ENCODE peak calls at places on chromosomes 3 and 15, in eight cellular contexts. J, H, E, U, B, V, S and A are unnamed samples.

GRCh38 chr3:48723725-48724124 is 6.7 kb upstream of the IP6K2 start:
- DNase-seq in J (no peak), H (no peak), E (no peak), U (no peak), B (no peak), V (no peak), S (no peak), A (no peak)

GRCh38 chr3:95901948-95902347 is 912.4 kb upstream of the EPHA6 start:
- DNase-seq in J (no peak), H (no peak), E (no peak), U (no peak), B (no peak), V (no peak), S (no peak), A (no peak)

GRCh38 chr15:63104727-63105126 is 16.9 kb upstream of the LACTB start:
- DNase-seq in J (no peak), H (no peak), E (no peak), U (no peak), B (no peak), V (no peak), S (no peak), A (no peak)

GRCh38 chr15:91114301-91114700 is 14.2 kb downstream of the SV2B start:
- DNase-seq in J (no peak), H (no peak), E (no peak), U (no peak), B (no peak), V (no peak), S (no peak), A (no peak)

GRCh38 chr3:49098429-49098828 is 4.6 kb upstream of the QRICH1 start:
- DNase-seq in J (no peak), H (no peak), E (no peak), U (no peak), B (no peak), V (no peak), S (peak; percentile 60), A (no peak)

GRCh38 chr15:76059320-76060097 is at the start of gene TMEM266:
- DNase-seq in J (no peak), H (peak; percentile 43), E (peak; percentile 22), U (no peak), B (no peak), V (peak; percentile 72), S (peak; percentile 27), A (peak; percentile 48)

GRCh38 chr3:183285828-183286457 is 32.9 kb downstream of the B3GNT5 start:
- DNase-seq in J (peak; percentile 100), H (peak; percentile 87), E (peak; percentile 94), U (peak; percentile 96), B (peak; percentile 88), V (peak; percentile 89), S (peak; percentile 67), A (peak; percentile 59)

GRCh38 chr3:132569580-132569979 is 27.5 kb upstream of the ACKR4 start:
- DNase-seq in J (no peak), H (no peak), E (no peak), U (no peak), B (no peak), V (no peak), S (no peak), A (no peak)

GRCh38 chr3:25904248-25904647 is 114.4 kb downstream of the OXSM start:
- DNase-seq in J (no peak), H (no peak), E (no peak), U (no peak), B (no peak), V (no peak), S (no peak), A (no peak)

GRCh38 chr3:66224220-66224619 is 3.4 kb downstream of the SLC25A26 start:
- DNase-seq in J (no peak), H (no peak), E (no peak), U (no peak), B (no peak), V (no peak), S (no peak), A (no peak)

GRCh38 chr15:31266712-31267111 is 59.9 kb upstream of the KLF13 start:
- DNase-seq in J (no peak), H (no peak), E (no peak), U (no peak), B (peak; percentile 63), V (no peak), S (no peak), A (peak; percentile 9)

GRCh38 chr3:35389907-35390306 is 249.4 kb upstream of the ARPP21 start:
- DNase-seq in J (no peak), H (no peak), E (no peak), U (no peak), B (no peak), V (no peak), S (no peak), A (no peak)

GRCh38 chr3:124263168-124263567 is 271.2 kb upstream of the ROPN1 start:
- DNase-seq in J (peak; percentile 42), H (no peak), E (no peak), U (no peak), B (no peak), V (no peak), S (no peak), A (no peak)

GRCh38 chr3:17088602-17089313 is 204.0 kb downstream of the PLCL2 start:
- DNase-seq in J (no peak), H (no peak), E (peak; percentile 44), U (no peak), B (no peak), V (no peak), S (no peak), A (no peak)

GRCh38 chr3:196640501-196640968 is 1.0 kb downstream of the NRROS start:
- DNase-seq in J (no peak), H (no peak), E (no peak), U (no peak), B (no peak), V (peak; percentile 63), S (no peak), A (no peak)

GRCh38 chr3:13389378-13389777 is 30.7 kb downstream of the NUP210 start:
- DNase-seq in J (no peak), H (no peak), E (no peak), U (no peak), B (no peak), V (no peak), S (no peak), A (no peak)

GRCh38 chr3:13393427-13394360 is 26.4 kb downstream of the NUP210 start:
- DNase-seq in J (no peak), H (no peak), E (no peak), U (no peak), B (no peak), V (no peak), S (no peak), A (no peak)

GRCh38 chr3:13385373-13385965 is 34.7 kb downstream of the NUP210 start:
- DNase-seq in J (no peak), H (no peak), E (no peak), U (no peak), B (no peak), V (no peak), S (no peak), A (no peak)

GRCh38 chr3:13391308-13391707 is 28.8 kb downstream of the NUP210 start:
- DNase-seq in J (no peak), H (no peak), E (peak; percentile 19), U (no peak), B (no peak), V (no peak), S (no peak), A (no peak)

GRCh38 chr3:13388816-13389215 is 31.3 kb downstream of the NUP210 start:
- DNase-seq in J (no peak), H (no peak), E (no peak), U (no peak), B (no peak), V (no peak), S (no peak), A (no peak)
- H3K27me3 ChIP-seq in J (no peaks in the 10 kb centered on the region), H (no peaks in the 10 kb centered on the region), E (no peaks in the 10 kb centered on the region), U (no peaks in the 10 kb centered on the region), B (no peaks in the 10 kb centered on the region), V (no peaks in the 10 kb centered on the region), S (no peaks in the 10 kb centered on the region), A (no peaks in the 10 kb centered on the region)

GRCh38 chr15:45449878-45450277 is 71.5 kb upstream of the GATM start:
- DNase-seq in J (peak; percentile 97), H (peak; percentile 93), E (no peak), U (no peak), B (no peak), V (peak; percentile 89), S (no peak), A (no peak)

GRCh38 chr15:45448066-45448510 is 69.7 kb upstream of the GATM start:
- DNase-seq in J (peak; percentile 72), H (no peak), E (no peak), U (no peak), B (no peak), V (peak; percentile 77), S (no peak), A (no peak)

GRCh38 chr15:45448516-45448915 is 70.2 kb upstream of the GATM start:
- DNase-seq in J (peak; percentile 61), H (no peak), E (no peak), U (no peak), B (no peak), V (no peak), S (no peak), A (no peak)

GRCh38 chr15:45450468-45450867 is 72.1 kb downstream of the SLC30A4 start:
- DNase-seq in J (no peak), H (no peak), E (no peak), U (no peak), B (no peak), V (no peak), S (no peak), A (no peak)

DNA sequence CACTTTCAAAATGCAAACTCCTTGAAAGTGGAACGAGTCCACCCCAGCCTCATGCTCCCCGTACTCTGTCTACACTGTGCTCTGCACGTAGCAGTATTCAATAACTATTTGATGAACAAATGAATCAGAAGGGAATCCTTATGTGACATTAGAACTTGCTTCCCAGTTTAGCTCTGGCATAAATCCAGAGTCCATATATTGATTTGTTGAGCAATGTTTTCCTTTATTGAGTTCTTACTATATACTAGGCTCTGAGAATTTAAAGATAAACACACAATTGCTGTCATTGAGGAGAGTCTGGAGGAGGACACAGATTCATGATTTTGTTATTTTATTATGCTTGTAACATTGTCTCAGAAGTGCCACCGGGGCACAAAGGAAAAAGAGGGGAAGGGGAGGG is 71.0 kb upstream of the GATM start:
- DNase-seq in J (no peak), H (no peak), E (no peak), U (no peak), B (no peak), V (no peak), S (no peak), A (no peak)
- H3K4me1 ChIP-seq in J (peaks cover 69% of the 10 kb centered on the region), H (peaks cover 14% of the 10 kb centered on the region), E (peaks cover 6% of the 10 kb centered on the region), U (peaks cover 1% of the 10 kb centered on the region), B (no peaks in the 10 kb centered on the region), V (peaks cover 14% of the 10 kb centered on the region), S (no peaks in the 10 kb centered on the region), A (no peaks in the 10 kb centered on the region)

DNA sequence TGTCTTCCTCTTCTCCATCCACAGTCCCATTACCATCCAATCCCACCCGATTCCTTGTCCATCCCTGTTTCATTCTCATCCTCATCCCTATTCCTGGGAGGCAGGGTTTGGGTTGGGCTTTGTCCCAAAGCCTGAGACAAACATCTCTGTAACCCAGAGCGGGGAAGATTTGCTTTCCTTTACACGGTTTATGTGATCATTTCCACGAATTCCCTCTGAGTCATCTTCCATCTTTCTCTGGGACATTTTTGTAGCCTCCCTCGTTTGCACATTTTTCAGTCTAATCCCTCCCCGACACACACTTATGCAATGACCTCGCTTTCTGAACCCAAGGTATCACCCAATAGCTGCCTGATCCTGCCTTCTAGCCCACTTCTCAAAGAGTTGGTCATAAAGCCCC is 22.8 kb downstream of the DUOX2 start:
- DNase-seq in J (no peak), H (no peak), E (no peak), U (no peak), B (peak; percentile 9), V (no peak), S (no peak), A (no peak)
- H3K27me3 ChIP-seq in J (peaks cover 3% of the 10 kb centered on the region), H (peaks cover 4% of the 10 kb centered on the region), E (no peaks in the 10 kb centered on the region), U (no peaks in the 10 kb centered on the region), B (no peaks in the 10 kb centered on the region), V (peaks cover 5% of the 10 kb centered on the region), S (no peaks in the 10 kb centered on the region), A (no peaks in the 10 kb centered on the region)

GRCh38 chr3:10775828-10776227 is 40.2 kb upstream of the SLC6A11 start:
- DNase-seq in J (no peak), H (no peak), E (no peak), U (no peak), B (no peak), V (no peak), S (no peak), A (no peak)
- H3K4me1 ChIP-seq in J (no peaks in the 10 kb centered on the region), H (no peaks in the 10 kb centered on the region), E (no peaks in the 10 kb centered on the region), U (no peaks in the 10 kb centered on the region), B (no peaks in the 10 kb centered on the region), V (no peaks in the 10 kb centered on the region), S (no peaks in the 10 kb centered on the region), A (no peaks in the 10 kb centered on the region)